ENCODE peak calls at places on chromosomes 11 and 22, in four cellular contexts. T is GM23248; S is CD4-positive, CD25-positive, alpha-beta regulatory T cell; W is spleen. H is an unnamed sample.

GRCh38 chr11:80390546-80390945 is 949.7 kb upstream of the TENM4 start:
- DNase-seq in T (no peak), S (no peak), W (no peak), H (no peak)

GRCh38 chr11:24453129-24453723 is 43.6 kb upstream of the LUZP2 start:
- DNase-seq in T (no peak), S (no peak), W (no peak), H (no peak)

GRCh38 chr22:26579331-26579886 is 10.5 kb downstream of the TPST2 start:
- DNase-seq in T (no peak), S (peak; percentile 87), W (peak; percentile 93), H (peak; percentile 65)

GRCh38 chr22:44814266-44815098 is 62.1 kb downstream of the ARHGAP8 start:
- DNase-seq in T (no peak), S (no peak), W (peak; percentile 64), H (no peak)

GRCh38 chr11:118572914-118573550 is 823 bp downstream of the ARCN1 start:
- DNase-seq in T (peak; percentile 82), S (peak; percentile 55), W (no peak), H (no peak)

GRCh38 chr11:62438641-62439040 is 19.8 kb downstream of the SCGB1A1 start:
- DNase-seq in T (no peak), S (no peak), W (no peak), H (no peak)

GRCh38 chr11:65373839-65374580 is 8.4 kb downstream of the SLC25A45 start:
- DNase-seq in T (no peak), S (no peak), W (no peak), H (no peak)

GRCh38 chr11:14620027-14620511 is 23.5 kb upstream of the PDE3B start:
- DNase-seq in T (no peak), S (no peak), W (no peak), H (peak; percentile 62)

GRCh38 chr22:38451864-38452263 is 3.1 kb downstream of the KCNJ4 start:
- DNase-seq in T (no peak), S (no peak), W (no peak), H (no peak)

GRCh38 chr11:118290923-118291322 is 13.6 kb upstream of the CD3E start:
- DNase-seq in T (peak; percentile 31), S (peak; percentile 65), W (no peak), H (no peak)

GRCh38 chr22:42080287-42080686 is 787 bp downstream of the SMDT1 start:
- DNase-seq in T (peak; percentile 77), S (peak; percentile 42), W (peak; percentile 82), H (no peak)

GRCh38 chr11:27084407-27084985 is 43.9 kb downstream of the BBOX1 start:
- DNase-seq in T (peak; percentile 40), S (no peak), W (no peak), H (no peak)

GRCh38 chr22:41966607-41967240 is 2.5 kb upstream of the SEPTIN3 start:
- DNase-seq in T (peak; percentile 91), S (peak; percentile 82), W (no peak), H (no peak)

GRCh38 chr11:76724162-76724768 is 53.7 kb upstream of the LRRC32 start:
- DNase-seq in T (no peak), S (no peak), W (no peak), H (no peak)

GRCh38 chr11:12832828-12833227 is 158.6 kb downstream of the TEAD1 start:
- DNase-seq in T (peak; percentile 62), S (no peak), W (no peak), H (no peak)

GRCh38 chr11:56307836-56308235 is 7.1 kb upstream of the OR8K3 start:
- DNase-seq in T (no peak), S (no peak), W (no peak), H (no peak)

GRCh38 chr11:64331569-64332371 is 8.2 kb upstream of the CCDC88B start:
- DNase-seq in T (peak; percentile 98), S (peak; percentile 82), W (peak; percentile 92), H (peak; percentile 89)

GRCh38 chr11:68839953-68840641 is 1.6 kb downstream of the CPT1A start:
- DNase-seq in T (peak; percentile 53), S (peak; percentile 63), W (no peak), H (no peak)

GRCh38 chr22:45600791-45601730 is 70.6 kb upstream of the ATXN10 start:
- DNase-seq in T (peak; percentile 19), S (no peak), W (no peak), H (no peak)

GRCh38 chr22:39268645-39269044 is 23.9 kb upstream of the PDGFB start:
- DNase-seq in T (no peak), S (no peak), W (no peak), H (no peak)

GRCh38 chr11:119491753-119492455 is 68.9 kb upstream of the THY1 start:
- DNase-seq in T (peak; percentile 50), S (no peak), W (peak; percentile 31), H (no peak)

GRCh38 chr22:32628626-32629587 is 154.3 kb downstream of the FBXO7 start:
- DNase-seq in T (peak; percentile 37), S (no peak), W (no peak), H (no peak)

GRCh38 chr22:26806445-26807170 is 149.2 kb downstream of the MIAT start:
- DNase-seq in T (no peak), S (no peak), W (no peak), H (no peak)

GRCh38 chr11:61141601-61142028 is 19.6 kb downstream of the VPS37C start:
- DNase-seq in T (no peak), S (no peak), W (peak; percentile 62), H (no peak)

GRCh38 chr11:2383823-2384722 is 7.0 kb downstream of the CD81 start:
- DNase-seq in T (peak; percentile 39), S (no peak), W (peak; percentile 89), H (peak; percentile 76)

GRCh38 chr22:30235687-30236170 is 10.8 kb downstream of the LIF start:
- DNase-seq in T (peak; percentile 48), S (no peak), W (no peak), H (no peak)

GRCh38 chr11:1992111-1992510 is 5.5 kb downstream of the H19 start:
- DNase-seq in T (no peak), S (no peak), W (peak; percentile 37), H (peak; percentile 46)

GRCh38 chr22:40247976-40248375 is 70.3 kb downstream of the TNRC6B start:
- DNase-seq in T (no peak), S (peak; percentile 59), W (no peak), H (no peak)

GRCh38 chr11:46696212-46696558 is 4.2 kb downstream of the ARHGAP1 start:
- DNase-seq in T (no peak), S (no peak), W (no peak), H (peak; percentile 70)

GRCh38 chr11:45513806-45514340 is 151.5 kb downstream of the CHST1 start:
- DNase-seq in T (no peak), S (no peak), W (no peak), H (no peak)

GRCh38 chr11:126405906-126406305 is 50.4 kb downstream of the ST3GAL4 start:
- DNase-seq in T (no peak), S (no peak), W (peak; percentile 40), H (no peak)

GRCh38 chr22:24106385-24107381 is 74.6 kb upstream of the SUSD2 start:
- DNase-seq in T (no peak), S (peak; percentile 47), W (no peak), H (no peak)

GRCh38 chr11:64290894-64291745 is at the start of gene KCNK4:
- DNase-seq in T (no peak), S (no peak), W (no peak), H (no peak)

GRCh38 chr11:8056810-8057463 is 24.1 kb upstream of the TUB start:
- DNase-seq in T (peak; percentile 94), S (no peak), W (peak; percentile 20), H (peak; percentile 87)

GRCh38 chr11:35981581-35981980 is 37.7 kb downstream of the LDLRAD3 start:
- DNase-seq in T (no peak), S (no peak), W (no peak), H (no peak)

GRCh38 chr11:45543808-45544422 is 121.5 kb downstream of the CHST1 start:
- DNase-seq in T (peak; percentile 22), S (peak; percentile 2), W (no peak), H (no peak)

GRCh38 chr11:122440783-122441701 is 214.5 kb upstream of the UBASH3B start:
- DNase-seq in T (peak; percentile 67), S (no peak), W (no peak), H (peak; percentile 87)

GRCh38 chr11:125171974-125172373 is 7.4 kb downstream of the PKNOX2 start:
- DNase-seq in T (no peak), S (no peak), W (peak; percentile 57), H (no peak)

GRCh38 chr11:27282141-27282590 is 80.8 kb downstream of the CCDC34 start:
- DNase-seq in T (peak; percentile 92), S (no peak), W (no peak), H (peak; percentile 80)

GRCh38 chr22:49305966-49306631 is 521.6 kb downstream of the BRD1 start:
- DNase-seq in T (no peak), S (no peak), W (peak; percentile 46), H (peak; percentile 1)

GRCh38 chr22:49307071-49307830 is 520.4 kb downstream of the BRD1 start:
- DNase-seq in T (no peak), S (no peak), W (peak; percentile 42), H (peak; percentile 33)

GRCh38 chr22:49307870-49308269 is 519.8 kb downstream of the BRD1 start:
- DNase-seq in T (no peak), S (no peak), W (peak; percentile 67), H (no peak)

GRCh38 chr22:49305215-49305965 is 522.3 kb downstream of the BRD1 start:
- DNase-seq in T (peak; percentile 16), S (peak; percentile 36), W (peak; percentile 88), H (peak; percentile 86)

GRCh38 chr22:49306632-49306975 is 521.1 kb downstream of the BRD1 start:
- DNase-seq in T (no peak), S (no peak), W (peak; percentile 35), H (peak; percentile 0)
- H3K9me3 ChIP-seq in T (no peaks in the 10 kb centered on the region), S (no peaks in the 10 kb centered on the region), W (no peaks in the 10 kb centered on the region), H (no peaks in the 10 kb centered on the region)

GRCh38 chr11:29324328-29324727 is 692.5 kb downstream of the KCNA4 start:
- DNase-seq in T (no peak), S (no peak), W (no peak), H (no peak)
- H3K9me3 ChIP-seq in T (no peaks in the 10 kb centered on the region), S (peaks cover 1% of the 10 kb centered on the region), W (no peaks in the 10 kb centered on the region), H (no peaks in the 10 kb centered on the region)

GRCh38 chr11:121133046-121133445 is 32.0 kb downstream of the TECTA start:
- DNase-seq in T (no peak), S (no peak), W (no peak), H (no peak)
- H3K9me3 ChIP-seq in T (no peaks in the 10 kb centered on the region), S (no peaks in the 10 kb centered on the region), W (no peaks in the 10 kb centered on the region), H (no peaks in the 10 kb centered on the region)

GRCh38 chr22:48565901-48566501 is 1261.7 kb downstream of the BRD1 start:
- DNase-seq in T (no peak), S (no peak), W (no peak), H (no peak)
- H3K9me3 ChIP-seq in T (peaks cover 4% of the 10 kb centered on the region), S (no peaks in the 10 kb centered on the region), W (peaks cover 17% of the 10 kb centered on the region), H (no peaks in the 10 kb centered on the region)